ENCODE peak calls at places on chromosomes 2 and 18, in five cellular contexts. One of them, this sample, is unnamed.

GRCh38 chr18:30359521-30359920 is 683.0 kb downstream of the DSC3 start:
- DNase-seq in tibial artery: no peak
- DNase-seq in AG10803: no peak
- DNase-seq in HCT116: no peak
- DNase-seq in PC-9: peak
- DNase-seq in this sample: peak

GRCh38 chr18:40612356-40612755 is 1342.7 kb upstream of the PIK3C3 start:
- DNase-seq in tibial artery: no peak
- DNase-seq in AG10803: no peak
- DNase-seq in HCT116: no peak
- DNase-seq in PC-9: no peak
- DNase-seq in this sample: no peak

GRCh38 chr2:96324716-96325037 is 440 bp upstream of the ITPRIPL1 start:
- DNase-seq in tibial artery: peak
- DNase-seq in AG10803: no peak
- DNase-seq in HCT116: no peak
- DNase-seq in PC-9: no peak
- DNase-seq in this sample: no peak

GRCh38 chr2:147884796-147885195 is 40.0 kb downstream of the ACVR2A start:
- DNase-seq in tibial artery: no peak
- DNase-seq in AG10803: no peak
- DNase-seq in HCT116: no peak
- DNase-seq in PC-9: no peak
- DNase-seq in this sample: no peak

GRCh38 chr2:37506407-37507068 is 162.1 kb downstream of the QPCT start:
- DNase-seq in tibial artery: no peak
- DNase-seq in AG10803: peak
- DNase-seq in HCT116: no peak
- DNase-seq in PC-9: no peak
- DNase-seq in this sample: no peak

GRCh38 chr2:174399171-174399570 is 3.6 kb downstream of the SCRN3 start:
- DNase-seq in tibial artery: no peak
- DNase-seq in AG10803: peak
- DNase-seq in HCT116: no peak
- DNase-seq in PC-9: no peak
- DNase-seq in this sample: no peak

GRCh38 chr2:163656622-163657021 is 79.2 kb downstream of the FIGN start:
- DNase-seq in tibial artery: no peak
- DNase-seq in AG10803: no peak
- DNase-seq in HCT116: no peak
- DNase-seq in PC-9: no peak
- DNase-seq in this sample: no peak

GRCh38 chr2:216090369-216090786 is 8.7 kb downstream of the TMEM169 start:
- DNase-seq in tibial artery: no peak
- DNase-seq in AG10803: peak
- DNase-seq in HCT116: no peak
- DNase-seq in PC-9: no peak
- DNase-seq in this sample: no peak

GRCh38 chr2:30454571-30454970 is 7.5 kb downstream of the LCLAT1 start:
- DNase-seq in tibial artery: no peak
- DNase-seq in AG10803: peak
- DNase-seq in HCT116: no peak
- DNase-seq in PC-9: no peak
- DNase-seq in this sample: no peak

GRCh38 chr2:229713371-229714079 is 830 bp downstream of the DNER start:
- DNase-seq in tibial artery: no peak
- DNase-seq in AG10803: no peak
- DNase-seq in HCT116: no peak
- DNase-seq in PC-9: no peak
- DNase-seq in this sample: no peak

GRCh38 chr18:36186461-36187137 is 698 bp upstream of the MOCOS start:
- DNase-seq in tibial artery: no peak
- DNase-seq in AG10803: peak
- DNase-seq in HCT116: no peak
- DNase-seq in PC-9: peak
- DNase-seq in this sample: no peak

GRCh38 chr2:239897596-239898235 is 127.4 kb downstream of the NDUFA10 start:
- DNase-seq in tibial artery: peak
- DNase-seq in AG10803: no peak
- DNase-seq in HCT116: no peak
- DNase-seq in PC-9: no peak
- DNase-seq in this sample: no peak

GRCh38 chr2:121777699-121778058 is 22.2 kb downstream of the TSN start:
- DNase-seq in tibial artery: no peak
- DNase-seq in AG10803: no peak
- DNase-seq in HCT116: no peak
- DNase-seq in PC-9: peak
- DNase-seq in this sample: no peak

GRCh38 chr2:102304711-102305591 is 6.4 kb upstream of the IL1RL1 start:
- DNase-seq in tibial artery: no peak
- DNase-seq in AG10803: no peak
- DNase-seq in HCT116: no peak
- DNase-seq in PC-9: no peak
- DNase-seq in this sample: no peak

GRCh38 chr2:240998706-240999000 is 235 bp downstream of the SNED1 start:
- DNase-seq in tibial artery: no peak
- DNase-seq in AG10803: no peak
- DNase-seq in HCT116: no peak
- DNase-seq in PC-9: peak
- DNase-seq in this sample: no peak
- H3K4me3 ChIP-seq in tibial artery: peak
- H3K4me3 ChIP-seq in AG10803: peak
- H3K4me3 ChIP-seq in HCT116: peak
- H3K4me3 ChIP-seq in PC-9: peak
- H3K4me3 ChIP-seq in this sample: no peak

GRCh38 chr2:166485558-166486193 is 8.4 kb downstream of the SCN7A start:
- DNase-seq in tibial artery: no peak
- DNase-seq in AG10803: no peak
- DNase-seq in HCT116: no peak
- DNase-seq in PC-9: no peak
- DNase-seq in this sample: no peak

DNA sequence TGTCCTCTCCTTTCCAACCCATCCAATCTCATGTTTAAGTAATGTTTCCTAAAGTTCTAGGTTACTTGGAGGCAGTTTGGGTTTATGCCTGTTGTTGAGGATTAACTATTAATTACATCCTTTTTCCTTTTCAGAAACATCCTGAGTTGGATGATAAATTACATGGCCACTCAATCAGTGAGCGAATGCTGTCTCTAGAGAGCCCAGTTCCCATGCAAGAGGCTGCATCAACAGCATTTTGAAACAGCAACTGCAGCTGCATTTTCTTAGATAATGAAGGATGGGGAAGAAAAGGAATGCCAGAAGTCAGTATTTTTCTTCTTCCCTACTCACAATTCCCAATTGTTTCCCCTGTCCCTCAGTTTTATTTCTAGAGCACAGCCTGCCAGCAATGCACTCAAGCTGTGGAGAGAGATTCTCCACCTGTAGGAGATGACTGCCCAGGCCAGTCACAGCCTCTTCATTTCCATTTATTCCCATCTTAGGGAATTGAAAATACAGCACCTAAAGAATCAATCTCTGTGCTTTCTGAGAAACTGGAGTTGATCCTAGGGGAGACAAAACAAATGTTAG is 6.9 kb downstream of the SCN7A start:
- DNase-seq in tibial artery: no peak
- DNase-seq in AG10803: no peak
- DNase-seq in HCT116: no peak
- DNase-seq in PC-9: no peak
- DNase-seq in this sample: no peak
- TF ChIP-seq CTCF in tibial artery: no peak
- TF ChIP-seq CTCF in AG10803: no peak
- TF ChIP-seq CTCF in HCT116: no peak
- TF ChIP-seq CTCF in PC-9: no peak
- TF ChIP-seq CTCF in this sample: no peak

DNA sequence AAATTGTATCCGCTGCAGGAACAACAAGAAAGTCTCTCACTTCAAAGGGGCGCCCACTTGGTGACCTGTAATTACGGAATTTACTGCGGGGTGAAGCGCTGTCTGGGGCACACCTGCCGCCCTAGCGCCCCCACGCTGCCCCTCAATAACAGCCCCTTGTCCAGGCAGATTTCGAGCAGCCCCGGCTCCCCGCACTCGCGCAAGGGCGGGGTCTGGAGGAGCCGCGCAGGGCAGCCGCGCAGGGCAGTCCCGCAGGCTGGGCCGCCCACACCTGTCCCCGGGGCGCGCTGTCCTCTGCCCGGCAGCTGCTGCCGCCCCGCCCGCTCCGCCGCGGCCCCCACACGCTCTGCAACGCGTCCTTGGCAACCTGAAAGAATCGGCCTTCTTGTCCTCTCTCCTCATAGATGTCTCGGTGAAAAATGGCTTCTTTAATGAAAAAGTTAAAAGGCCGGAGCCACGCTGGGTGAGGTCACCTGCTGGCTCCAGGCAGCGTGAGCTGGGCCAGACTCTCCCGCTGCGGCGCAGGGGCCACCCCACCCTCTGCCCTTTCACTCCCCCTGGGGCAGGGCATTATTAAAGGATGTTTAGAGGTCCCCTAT is 218.1 kb downstream of the VAPA start:
- DNase-seq in tibial artery: no peak
- DNase-seq in AG10803: no peak
- DNase-seq in HCT116: no peak
- DNase-seq in PC-9: no peak
- DNase-seq in this sample: no peak
- H3K4me3 ChIP-seq in tibial artery: peak
- H3K4me3 ChIP-seq in AG10803: no peak
- H3K4me3 ChIP-seq in HCT116: peak
- H3K4me3 ChIP-seq in PC-9: peak
- H3K4me3 ChIP-seq in this sample: peak

GRCh38 chr2:241671457-241672240 is 15.0 kb downstream of the DTYMK start:
- DNase-seq in tibial artery: no peak
- DNase-seq in AG10803: no peak
- DNase-seq in HCT116: no peak
- DNase-seq in PC-9: no peak
- DNase-seq in this sample: no peak

GRCh38 chr2:241675885-241676284 is 10.7 kb downstream of the DTYMK start:
- DNase-seq in tibial artery: no peak
- DNase-seq in AG10803: no peak
- DNase-seq in HCT116: no peak
- DNase-seq in PC-9: no peak
- DNase-seq in this sample: no peak

GRCh38 chr2:241673189-241673663 is 13.4 kb downstream of the DTYMK start:
- DNase-seq in tibial artery: no peak
- DNase-seq in AG10803: no peak
- DNase-seq in HCT116: no peak
- DNase-seq in PC-9: no peak
- DNase-seq in this sample: no peak

GRCh38 chr2:241672243-241673188 is 14.1 kb downstream of the DTYMK start:
- DNase-seq in tibial artery: no peak
- DNase-seq in AG10803: no peak
- DNase-seq in HCT116: no peak
- DNase-seq in PC-9: no peak
- DNase-seq in this sample: no peak

GRCh38 chr2:241673797-241674725 is 12.6 kb downstream of the DTYMK start:
- DNase-seq in tibial artery: no peak
- DNase-seq in AG10803: peak
- DNase-seq in HCT116: no peak
- DNase-seq in PC-9: no peak
- DNase-seq in this sample: no peak
- TF ChIP-seq CTCF in tibial artery: no peak
- TF ChIP-seq CTCF in AG10803: no peak
- TF ChIP-seq CTCF in HCT116: peak
- TF ChIP-seq CTCF in PC-9: no peak
- TF ChIP-seq CTCF in this sample: no peak

GRCh38 chr2:165952600-165953210 is 871 bp downstream of the TTC21B start:
- DNase-seq in tibial artery: no peak
- DNase-seq in AG10803: no peak
- DNase-seq in HCT116: no peak
- DNase-seq in PC-9: no peak
- DNase-seq in this sample: no peak

GRCh38 chr2:165950438-165950837 is 3.1 kb downstream of the TTC21B start:
- DNase-seq in tibial artery: no peak
- DNase-seq in AG10803: no peak
- DNase-seq in HCT116: no peak
- DNase-seq in PC-9: no peak
- DNase-seq in this sample: no peak

GRCh38 chr2:165952085-165952484 is 1.5 kb downstream of the TTC21B start:
- DNase-seq in tibial artery: no peak
- DNase-seq in AG10803: no peak
- DNase-seq in HCT116: no peak
- DNase-seq in PC-9: no peak
- DNase-seq in this sample: no peak

GRCh38 chr2:165953655-165954606 is at the start of gene TTC21B:
- DNase-seq in tibial artery: peak
- DNase-seq in AG10803: peak
- DNase-seq in HCT116: peak
- DNase-seq in PC-9: peak
- DNase-seq in this sample: peak

GRCh38 chr2:165953306-165953654 is 296 bp downstream of the TTC21B start:
- DNase-seq in tibial artery: no peak
- DNase-seq in AG10803: no peak
- DNase-seq in HCT116: peak
- DNase-seq in PC-9: no peak
- DNase-seq in this sample: no peak
- H3K4me3 ChIP-seq in tibial artery: peak
- H3K4me3 ChIP-seq in AG10803: peak
- H3K4me3 ChIP-seq in HCT116: peak
- H3K4me3 ChIP-seq in PC-9: peak
- H3K4me3 ChIP-seq in this sample: peak

GRCh38 chr2:65430515-65431416 is 1.6 kb downstream of the SPRED2 start:
- DNase-seq in tibial artery: peak
- DNase-seq in AG10803: peak
- DNase-seq in HCT116: peak
- DNase-seq in PC-9: peak
- DNase-seq in this sample: no peak
- TF ChIP-seq CTCF in tibial artery: peak
- TF ChIP-seq CTCF in AG10803: no peak
- TF ChIP-seq CTCF in HCT116: no peak
- TF ChIP-seq CTCF in PC-9: no peak
- TF ChIP-seq CTCF in this sample: no peak

GRCh38 chr2:128559533-128560515 is 241.2 kb upstream of the HS6ST1 start:
- DNase-seq in tibial artery: no peak
- DNase-seq in AG10803: no peak
- DNase-seq in HCT116: no peak
- DNase-seq in PC-9: no peak
- DNase-seq in this sample: no peak

GRCh38 chr2:128557069-128557468 is 238.4 kb upstream of the HS6ST1 start:
- DNase-seq in tibial artery: no peak
- DNase-seq in AG10803: no peak
- DNase-seq in HCT116: no peak
- DNase-seq in PC-9: no peak
- DNase-seq in this sample: no peak

GRCh38 chr2:128556633-128557032 is 238.0 kb upstream of the HS6ST1 start:
- DNase-seq in tibial artery: no peak
- DNase-seq in AG10803: no peak
- DNase-seq in HCT116: no peak
- DNase-seq in PC-9: no peak
- DNase-seq in this sample: no peak

GRCh38 chr2:128558895-128559532 is 240.3 kb upstream of the HS6ST1 start:
- DNase-seq in tibial artery: no peak
- DNase-seq in AG10803: no peak
- DNase-seq in HCT116: no peak
- DNase-seq in PC-9: no peak
- DNase-seq in this sample: no peak

DNA sequence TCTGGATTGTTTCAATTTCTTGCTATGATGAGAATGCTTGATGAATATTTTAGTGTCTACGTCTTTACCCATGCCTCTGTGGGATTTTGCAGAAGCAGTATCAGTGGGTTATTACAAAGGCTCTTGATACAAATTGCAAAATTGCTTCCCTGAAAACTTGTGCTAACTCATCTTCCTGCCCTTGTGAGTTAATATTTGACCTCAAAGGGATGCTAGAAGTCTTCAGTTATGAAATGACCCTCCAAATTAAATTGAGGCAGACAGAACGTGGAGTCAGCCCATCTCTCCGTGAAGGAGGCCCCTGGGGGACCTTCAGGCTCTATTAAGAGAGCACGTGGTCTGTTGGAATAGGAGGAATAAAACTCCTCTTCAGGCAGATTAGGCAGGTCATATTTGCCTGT is 239.2 kb upstream of the HS6ST1 start:
- DNase-seq in tibial artery: no peak
- DNase-seq in AG10803: peak
- DNase-seq in HCT116: no peak
- DNase-seq in PC-9: no peak
- DNase-seq in this sample: no peak
- H3K4me3 ChIP-seq in tibial artery: no peak
- H3K4me3 ChIP-seq in AG10803: no peak
- H3K4me3 ChIP-seq in HCT116: no peak
- H3K4me3 ChIP-seq in PC-9: no peak
- H3K4me3 ChIP-seq in this sample: no peak